ENCODE peak calls at places on chromosome 13, in five cellular contexts. D, H, T, B and M are unnamed samples.

GRCh38 chr13:41812851-41813250 is 148.1 kb downstream of the VWA8 start:
- DNase-seq in D (no peak), H (no peak), T (no peak), B (no peak), M (no peak)

GRCh38 chr13:30805603-30806011 is 70.3 kb downstream of the ALOX5AP start:
- DNase-seq in D (no peak), H (no peak), T (no peak), B (no peak), M (no peak)

GRCh38 chr13:79782541-79783216 is 301.7 kb downstream of the NDFIP2 start:
- DNase-seq in D (peak), H (no peak), T (no peak), B (peak), M (no peak)

GRCh38 chr13:100594255-100594654 is 5.7 kb upstream of the GGACT start:
- DNase-seq in D (no peak), H (no peak), T (no peak), B (no peak), M (no peak)

GRCh38 chr13:19266979-19267378 is 85.4 kb upstream of the TUBA3C start:
- DNase-seq in D (no peak), H (no peak), T (no peak), B (no peak), M (no peak)

GRCh38 chr13:29908411-29908810 is 58.0 kb upstream of the UBL3 start:
- DNase-seq in D (no peak), H (no peak), T (no peak), B (no peak), M (no peak)

GRCh38 chr13:44565881-44566280 is 10.2 kb downstream of the TSC22D1 start:
- DNase-seq in D (peak), H (no peak), T (no peak), B (no peak), M (no peak)

GRCh38 chr13:106610511-106610910 is 42.6 kb upstream of the ARGLU1 start:
- DNase-seq in D (peak), H (no peak), T (no peak), B (no peak), M (no peak)

GRCh38 chr13:113393572-113394503 is 29.9 kb upstream of the GRTP1 start:
- DNase-seq in D (peak), H (peak), T (peak), B (peak), M (peak)

GRCh38 chr13:47332149-47332548 is 435.3 kb upstream of the HTR2A start:
- DNase-seq in D (peak), H (no peak), T (no peak), B (no peak), M (no peak)

GRCh38 chr13:112783946-112784500 is 94.2 kb downstream of the ATP11A start:
- DNase-seq in D (no peak), H (no peak), T (no peak), B (no peak), M (no peak)

GRCh38 chr13:33441015-33441414 is 155.5 kb upstream of the STARD13 start:
- DNase-seq in D (peak), H (no peak), T (no peak), B (no peak), M (no peak)

GRCh38 chr13:20953245-20953931 is 50.8 kb upstream of the XPO4 start:
- DNase-seq in D (no peak), H (no peak), T (no peak), B (no peak), M (no peak)

GRCh38 chr13:44810067-44810840 is 179.0 kb downstream of the NUFIP1 start:
- DNase-seq in D (peak), H (peak), T (no peak), B (peak), M (no peak)

GRCh38 chr13:28012383-28012782 is 23.9 kb upstream of the URAD start:
- DNase-seq in D (no peak), H (no peak), T (no peak), B (no peak), M (no peak)

GRCh38 chr13:112734696-112735547 is 45.1 kb downstream of the ATP11A start:
- DNase-seq in D (no peak), H (no peak), T (no peak), B (no peak), M (no peak)

GRCh38 chr13:63438951-63439350 is 2023.3 kb upstream of the PCDH20 start:
- DNase-seq in D (no peak), H (no peak), T (no peak), B (no peak), M (no peak)

GRCh38 chr13:92461402-92461801 is 765.2 kb upstream of the GPC6 start:
- DNase-seq in D (no peak), H (no peak), T (no peak), B (no peak), M (no peak)

GRCh38 chr13:105346141-105346766 is 1189.2 kb downstream of the EFNB2 start:
- DNase-seq in D (peak), H (no peak), T (no peak), B (no peak), M (no peak)

GRCh38 chr13:97295279-97296182 is 73.4 kb downstream of the MBNL2 start:
- DNase-seq in D (peak), H (no peak), T (no peak), B (no peak), M (no peak)

GRCh38 chr13:99471231-99472202 is 29.8 kb upstream of the TM9SF2 start:
- DNase-seq in D (no peak), H (no peak), T (no peak), B (no peak), M (no peak)

GRCh38 chr13:30108913-30109237 is 198.5 kb downstream of the KATNAL1 start:
- DNase-seq in D (no peak), H (no peak), T (no peak), B (no peak), M (no peak)

GRCh38 chr13:114202581-114202980 is 23.5 kb downstream of the CFAP97D2 start:
- DNase-seq in D (no peak), H (no peak), T (no peak), B (no peak), M (no peak)

GRCh38 chr13:84574851-84575250 is 692.6 kb upstream of the SLITRK1 start:
- DNase-seq in D (peak), H (no peak), T (no peak), B (no peak), M (no peak)

GRCh38 chr13:98142427-98143156 is at the start of gene FARP1:
- DNase-seq in D (peak), H (peak), T (peak), B (peak), M (peak)

GRCh38 chr13:23666576-23666975 is 96.4 kb downstream of the TNFRSF19 start:
- DNase-seq in D (no peak), H (no peak), T (no peak), B (no peak), M (no peak)

GRCh38 chr13:31048521-31048920 is 113.2 kb downstream of the HSPH1 start:
- DNase-seq in D (no peak), H (no peak), T (no peak), B (no peak), M (no peak)

GRCh38 chr13:105165449-105166125 is 1369.9 kb downstream of the EFNB2 start:
- DNase-seq in D (peak), H (no peak), T (no peak), B (no peak), M (no peak)

GRCh38 chr13:53782400-53783030 is 753.9 kb downstream of the OLFM4 start:
- DNase-seq in D (peak), H (no peak), T (no peak), B (peak), M (no peak)

GRCh38 chr13:110600261-110600819 is 15.0 kb upstream of the NAXD start:
- DNase-seq in D (no peak), H (no peak), T (no peak), B (no peak), M (no peak)

GRCh38 chr13:50236898-50237318 is 221.7 kb downstream of the KCNRG start:
- DNase-seq in D (peak), H (peak), T (no peak), B (no peak), M (no peak)

GRCh38 chr13:109869312-109870237 is 83.2 kb upstream of the IRS2 start:
- DNase-seq in D (peak), H (peak), T (no peak), B (peak), M (no peak)

GRCh38 chr13:97160421-97160820 is 61.7 kb upstream of the MBNL2 start:
- DNase-seq in D (no peak), H (no peak), T (no peak), B (no peak), M (no peak)

GRCh38 chr13:101415358-101416174 is 742 bp downstream of the NALCN start:
- DNase-seq in D (no peak), H (no peak), T (no peak), B (no peak), M (no peak)

GRCh38 chr13:34076943-34077703 is 259.2 kb downstream of the RFC3 start:
- DNase-seq in D (peak), H (no peak), T (no peak), B (no peak), M (no peak)

GRCh38 chr13:28100149-28101121 is at the start of gene FLT3:
- DNase-seq in D (peak), H (peak), T (peak), B (no peak), M (peak)

GRCh38 chr13:109945206-109945960 is 159.0 kb upstream of the IRS2 start:
- DNase-seq in D (peak), H (no peak), T (no peak), B (no peak), M (no peak)

GRCh38 chr13:23750383-23751121 is 138.6 kb downstream of the MIPEP start:
- DNase-seq in D (peak), H (peak), T (no peak), B (no peak), M (no peak)

GRCh38 chr13:32881792-32882175 is 134.4 kb upstream of the KL start:
- DNase-seq in D (no peak), H (no peak), T (no peak), B (no peak), M (no peak)